ENCODE peak calls at places on chromosomes 12 and 14, in ten cellular contexts. One of them, this sample, is unnamed.
A peak's percentile ranks its signal among the peaks of the same experiment; 100 is the strongest.

GRCh38 chr12:39441963-39442894 is 691 bp downstream of the KIF21A start:
- DNase-seq in BJ: no peak
- DNase-seq in PC-3: peak; percentile 39
- DNase-seq in body of pancreas: no peak
- DNase-seq in tibial nerve: peak; percentile 18
- DNase-seq in thyroid gland: peak; percentile 49
- DNase-seq in ovary: no peak
- DNase-seq in OCI-LY7: no peak
- DNase-seq in GM06990: peak; percentile 82
- DNase-seq in stomach: peak; percentile 34
- DNase-seq in this sample: no peak

GRCh38 chr12:49296836-49297694 is 2.1 kb downstream of the PRPH start:
- DNase-seq in tibial nerve: no peak
- DNase-seq in PC-3: peak; percentile 79
- DNase-seq in ovary: no peak
- DNase-seq in OCI-LY7: no peak
- DNase-seq in thyroid gland: peak; percentile 29
- DNase-seq in body of pancreas: peak; percentile 51
- DNase-seq in stomach: peak; percentile 43
- DNase-seq in GM06990: peak; percentile 58
- DNase-seq in BJ: no peak
- DNase-seq in this sample: no peak

GRCh38 chr12:54958048-54958658 is 26.4 kb downstream of the TESPA1 start:
- DNase-seq in stomach: peak; percentile 42
- DNase-seq in body of pancreas: peak; percentile 50
- DNase-seq in OCI-LY7: peak; percentile 67
- DNase-seq in tibial nerve: peak; percentile 57
- DNase-seq in PC-3: peak; percentile 87
- DNase-seq in GM06990: no peak
- DNase-seq in ovary: no peak
- DNase-seq in BJ: peak; percentile 9
- DNase-seq in thyroid gland: peak; percentile 16
- DNase-seq in this sample: no peak

GRCh38 chr12:2783936-2784600 is 10.7 kb upstream of the FKBP4 start:
- DNase-seq in ovary: peak; percentile 76
- DNase-seq in GM06990: peak; percentile 20
- DNase-seq in OCI-LY7: peak; percentile 42
- DNase-seq in thyroid gland: peak; percentile 92
- DNase-seq in tibial nerve: peak; percentile 42
- DNase-seq in BJ: no peak
- DNase-seq in body of pancreas: peak; percentile 72
- DNase-seq in stomach: peak; percentile 70
- DNase-seq in PC-3: peak; percentile 59
- DNase-seq in this sample: no peak

GRCh38 chr14:77598366-77599050 is 17.9 kb downstream of the SPTLC2 start:
- DNase-seq in thyroid gland: peak; percentile 34
- DNase-seq in stomach: no peak
- DNase-seq in ovary: no peak
- DNase-seq in GM06990: no peak
- DNase-seq in PC-3: no peak
- DNase-seq in tibial nerve: no peak
- DNase-seq in OCI-LY7: no peak
- DNase-seq in body of pancreas: no peak
- DNase-seq in BJ: no peak
- DNase-seq in this sample: no peak

GRCh38 chr12:24911284-24911791 is 37.6 kb downstream of the BCAT1 start:
- DNase-seq in tibial nerve: no peak
- DNase-seq in stomach: no peak
- DNase-seq in BJ: peak; percentile 76
- DNase-seq in OCI-LY7: no peak
- DNase-seq in PC-3: no peak
- DNase-seq in ovary: no peak
- DNase-seq in thyroid gland: no peak
- DNase-seq in GM06990: no peak
- DNase-seq in body of pancreas: no peak
- DNase-seq in this sample: peak; percentile 39

GRCh38 chr14:101202627-101203404 is 299.3 kb upstream of the RTL1 start:
- DNase-seq in PC-3: no peak
- DNase-seq in body of pancreas: no peak
- DNase-seq in BJ: no peak
- DNase-seq in OCI-LY7: no peak
- DNase-seq in stomach: peak; percentile 15
- DNase-seq in tibial nerve: no peak
- DNase-seq in GM06990: no peak
- DNase-seq in thyroid gland: no peak
- DNase-seq in ovary: no peak
- DNase-seq in this sample: no peak

GRCh38 chr14:71400821-71401447 is 493.7 kb downstream of the PCNX1 start:
- DNase-seq in stomach: no peak
- DNase-seq in thyroid gland: no peak
- DNase-seq in body of pancreas: no peak
- DNase-seq in GM06990: peak; percentile 18
- DNase-seq in tibial nerve: no peak
- DNase-seq in ovary: no peak
- DNase-seq in OCI-LY7: no peak
- DNase-seq in BJ: no peak
- DNase-seq in PC-3: no peak
- DNase-seq in this sample: no peak

GRCh38 chr12:104684884-104685283 is 228.1 kb downstream of the CHST11 start:
- DNase-seq in ovary: no peak
- DNase-seq in tibial nerve: no peak
- DNase-seq in GM06990: no peak
- DNase-seq in stomach: no peak
- DNase-seq in thyroid gland: no peak
- DNase-seq in PC-3: no peak
- DNase-seq in OCI-LY7: no peak
- DNase-seq in BJ: no peak
- DNase-seq in body of pancreas: no peak
- DNase-seq in this sample: no peak

GRCh38 chr14:100012928-100013327 is 52.3 kb upstream of the EVL start:
- DNase-seq in GM06990: no peak
- DNase-seq in stomach: no peak
- DNase-seq in tibial nerve: no peak
- DNase-seq in ovary: no peak
- DNase-seq in OCI-LY7: no peak
- DNase-seq in thyroid gland: no peak
- DNase-seq in BJ: no peak
- DNase-seq in body of pancreas: no peak
- DNase-seq in PC-3: no peak
- DNase-seq in this sample: no peak

GRCh38 chr12:68306564-68306963 is 25.6 kb downstream of the MDM1 start:
- DNase-seq in GM06990: no peak
- DNase-seq in ovary: no peak
- DNase-seq in tibial nerve: no peak
- DNase-seq in body of pancreas: no peak
- DNase-seq in PC-3: no peak
- DNase-seq in BJ: no peak
- DNase-seq in stomach: no peak
- DNase-seq in OCI-LY7: no peak
- DNase-seq in thyroid gland: no peak
- DNase-seq in this sample: no peak

GRCh38 chr12:124709722-124710656 is 142.6 kb upstream of the NCOR2 start:
- DNase-seq in stomach: no peak
- DNase-seq in OCI-LY7: no peak
- DNase-seq in PC-3: no peak
- DNase-seq in thyroid gland: peak; percentile 70
- DNase-seq in body of pancreas: no peak
- DNase-seq in GM06990: no peak
- DNase-seq in BJ: peak; percentile 90
- DNase-seq in tibial nerve: peak; percentile 31
- DNase-seq in ovary: no peak
- DNase-seq in this sample: no peak
- TF ChIP-seq CTCF in stomach: no peak
- TF ChIP-seq CTCF in OCI-LY7: no peak
- TF ChIP-seq CTCF in PC-3: peak; percentile 17
- TF ChIP-seq CTCF in thyroid gland: no peak
- TF ChIP-seq CTCF in body of pancreas: no peak
- TF ChIP-seq CTCF in GM06990: no peak
- TF ChIP-seq CTCF in BJ: peak; percentile 56
- TF ChIP-seq CTCF in tibial nerve: no peak
- TF ChIP-seq CTCF in ovary: no peak
- TF ChIP-seq CTCF in this sample: no peak

DNA sequence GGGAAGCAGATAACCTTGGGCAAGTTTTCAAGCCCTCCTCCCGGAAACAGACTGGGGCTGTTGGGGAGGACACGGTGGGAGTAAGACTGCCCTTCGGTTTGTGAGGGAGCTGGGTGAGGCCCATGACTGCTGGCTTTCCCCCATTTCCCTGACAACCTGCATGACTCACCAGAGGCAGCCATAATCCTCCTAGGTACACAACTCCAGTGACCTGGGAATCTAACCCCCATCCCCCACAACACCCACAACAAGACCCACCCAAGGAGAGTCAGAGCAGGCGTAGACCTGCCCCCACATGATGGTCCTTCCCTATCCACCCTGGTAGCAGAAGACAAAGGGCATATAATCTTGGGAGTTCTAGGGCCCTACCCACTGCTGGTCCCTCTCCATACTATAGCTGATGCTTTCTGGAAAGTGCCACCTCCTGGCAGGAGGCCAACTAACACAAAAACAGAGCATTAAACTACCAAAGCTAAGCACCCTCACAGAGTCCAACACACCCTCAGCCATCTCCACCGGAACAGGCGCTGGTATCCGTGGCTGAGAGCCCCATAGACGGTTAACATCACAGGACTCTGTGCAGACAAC is 14.8 kb downstream of the DDX24 start:
- DNase-seq in tibial nerve: no peak
- DNase-seq in OCI-LY7: no peak
- DNase-seq in BJ: no peak
- DNase-seq in stomach: no peak
- DNase-seq in ovary: no peak
- DNase-seq in body of pancreas: no peak
- DNase-seq in PC-3: peak; percentile 20
- DNase-seq in GM06990: no peak
- DNase-seq in thyroid gland: no peak
- DNase-seq in this sample: no peak
- H3K4me3 ChIP-seq in tibial nerve: no peak overlapping the region
- H3K4me3 ChIP-seq in OCI-LY7: no peak overlapping the region
- H3K4me3 ChIP-seq in BJ: no peak overlapping the region
- H3K4me3 ChIP-seq in stomach: no peak overlapping the region
- H3K4me3 ChIP-seq in ovary: no peak overlapping the region
- H3K4me3 ChIP-seq in body of pancreas: no peak overlapping the region
- H3K4me3 ChIP-seq in PC-3: no peak overlapping the region
- H3K4me3 ChIP-seq in GM06990: no peak overlapping the region
- H3K4me3 ChIP-seq in thyroid gland: no peak overlapping the region
- H3K4me3 ChIP-seq in this sample: no peak overlapping the region

DNA sequence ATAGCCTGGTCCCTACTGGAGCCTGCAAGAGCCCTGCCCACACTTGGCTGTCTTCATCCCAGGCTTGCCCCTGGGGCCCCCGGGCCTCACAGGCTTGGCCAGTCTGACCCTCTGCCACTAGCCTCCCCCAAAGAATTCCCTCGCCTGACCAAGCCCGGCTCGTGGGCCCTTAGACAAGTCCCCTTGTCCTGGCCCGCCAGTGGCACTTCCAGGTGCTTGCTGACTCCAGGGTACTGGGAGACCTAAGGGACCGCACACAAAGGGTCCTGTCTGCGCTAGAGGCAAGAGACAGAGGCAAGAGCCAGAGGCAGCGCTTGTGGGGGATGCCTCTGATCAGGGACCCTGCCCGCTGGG is 5.0 kb downstream of the BTBD6 start:
- DNase-seq in thyroid gland: no peak
- DNase-seq in stomach: no peak
- DNase-seq in body of pancreas: no peak
- DNase-seq in GM06990: no peak
- DNase-seq in ovary: no peak
- DNase-seq in PC-3: no peak
- DNase-seq in tibial nerve: no peak
- DNase-seq in OCI-LY7: no peak
- DNase-seq in BJ: no peak
- DNase-seq in this sample: no peak
- H3K36me3 ChIP-seq in thyroid gland: peaks cover 6% of the 10 kb centered on the region
- H3K36me3 ChIP-seq in stomach: peaks cover 77% of the 10 kb centered on the region
- H3K36me3 ChIP-seq in body of pancreas: no peaks in the 10 kb centered on the region
- H3K36me3 ChIP-seq in GM06990: peaks cover 16% of the 10 kb centered on the region
- H3K36me3 ChIP-seq in ovary: no peaks in the 10 kb centered on the region
- H3K36me3 ChIP-seq in PC-3: no peaks in the 10 kb centered on the region
- H3K36me3 ChIP-seq in tibial nerve: peaks cover 5% of the 10 kb centered on the region
- H3K36me3 ChIP-seq in OCI-LY7: no peaks in the 10 kb centered on the region
- H3K36me3 ChIP-seq in BJ: peaks cover 19% of the 10 kb centered on the region
- H3K36me3 ChIP-seq in this sample: peaks cover 4% of the 10 kb centered on the region

DNA sequence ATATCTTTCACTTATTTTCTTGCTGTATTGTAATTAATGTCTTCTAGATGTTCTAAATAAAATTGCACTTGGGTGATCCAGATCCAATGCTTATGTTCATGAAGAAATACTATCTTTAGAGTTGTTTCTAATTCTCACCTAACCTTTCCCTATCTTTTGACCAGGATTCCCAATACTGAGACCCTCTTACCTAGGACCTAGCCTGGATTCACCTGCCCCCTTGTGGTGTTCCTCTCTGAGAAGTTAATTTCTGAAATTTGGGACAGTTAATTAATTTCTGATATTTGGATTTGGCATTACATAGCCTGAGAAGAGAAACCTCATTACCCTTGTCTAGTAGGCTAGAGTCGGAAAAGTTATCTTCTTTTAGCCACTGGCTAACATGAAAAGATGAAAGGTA is 29.5 kb downstream of the FOXA1 start:
- DNase-seq in tibial nerve: no peak
- DNase-seq in BJ: no peak
- DNase-seq in body of pancreas: no peak
- DNase-seq in stomach: no peak
- DNase-seq in thyroid gland: no peak
- DNase-seq in OCI-LY7: no peak
- DNase-seq in ovary: no peak
- DNase-seq in GM06990: no peak
- DNase-seq in PC-3: peak; percentile 59
- DNase-seq in this sample: no peak
- TF ChIP-seq CTCF in tibial nerve: no peak
- TF ChIP-seq CTCF in BJ: peak; percentile 17
- TF ChIP-seq CTCF in body of pancreas: peak; percentile 18
- TF ChIP-seq CTCF in stomach: no peak
- TF ChIP-seq CTCF in thyroid gland: no peak
- TF ChIP-seq CTCF in OCI-LY7: peak; percentile 44
- TF ChIP-seq CTCF in ovary: no peak
- TF ChIP-seq CTCF in GM06990: no peak
- TF ChIP-seq CTCF in PC-3: peak; percentile 95
- TF ChIP-seq CTCF in this sample: peak; percentile 22

DNA sequence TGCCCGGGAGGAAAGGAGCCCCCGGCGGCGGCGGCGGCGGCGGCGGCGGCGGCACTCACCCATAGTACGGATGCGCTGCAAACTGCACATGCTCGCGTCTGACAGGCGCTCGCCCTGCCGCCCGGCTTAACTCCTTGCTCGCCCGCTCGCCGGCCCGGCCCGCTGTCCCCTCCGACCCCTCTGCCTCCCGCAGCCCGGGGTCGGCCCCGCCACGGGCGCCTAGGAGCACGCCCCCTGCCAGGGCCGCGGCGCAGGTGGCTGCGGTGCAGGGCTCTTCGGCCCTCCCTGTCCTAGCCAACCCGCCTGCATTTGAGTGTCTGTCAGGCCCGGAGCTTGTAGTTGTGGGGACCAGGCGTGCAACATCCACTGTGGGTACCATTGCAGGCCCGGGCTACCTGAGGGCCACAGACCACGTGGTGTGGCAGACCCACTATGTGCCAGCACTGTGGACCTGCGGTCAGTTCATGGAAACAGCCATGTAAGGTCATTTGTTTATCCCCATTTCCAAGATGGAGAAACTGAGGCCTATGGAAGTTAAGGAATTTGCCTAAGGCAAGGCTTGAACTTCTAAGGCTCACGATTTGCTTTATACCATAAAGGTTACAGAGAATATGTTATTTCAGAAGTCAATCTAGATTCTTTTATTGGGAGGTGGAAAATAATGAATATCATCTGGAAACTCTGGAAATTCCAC is 17.6 kb upstream of the PLEKHH1 start:
- DNase-seq in OCI-LY7: peak; percentile 59
- DNase-seq in BJ: no peak
- DNase-seq in PC-3: peak; percentile 30
- DNase-seq in ovary: no peak
- DNase-seq in thyroid gland: no peak
- DNase-seq in GM06990: peak; percentile 40
- DNase-seq in stomach: peak; percentile 29
- DNase-seq in body of pancreas: peak; percentile 34
- DNase-seq in tibial nerve: no peak
- DNase-seq in this sample: no peak
- H3K4me3 ChIP-seq in OCI-LY7: peak overlapping the region; percentile 74
- H3K4me3 ChIP-seq in BJ: peak overlapping the region; percentile 59
- H3K4me3 ChIP-seq in PC-3: peak overlapping the region; percentile 83
- H3K4me3 ChIP-seq in ovary: peak overlapping the region; percentile 97
- H3K4me3 ChIP-seq in thyroid gland: peak overlapping the region; percentile 34
- H3K4me3 ChIP-seq in GM06990: peak overlapping the region; percentile 66
- H3K4me3 ChIP-seq in stomach: peak overlapping the region; percentile 89
- H3K4me3 ChIP-seq in body of pancreas: peak overlapping the region; percentile 90
- H3K4me3 ChIP-seq in tibial nerve: peak overlapping the region; percentile 95
- H3K4me3 ChIP-seq in this sample: peak overlapping the region; percentile 65